ENCODE peak calls at places on chromosomes 16 and 17, in six cellular contexts. I, Z, U, D, A and C are unnamed samples.

GRCh38 chr16:12628526-12628925 is 175.2 kb downstream of the CPPED1 start:
- DNase-seq in A (no peak), Z (no peak), D (no peak), I (no peak), U (no peak), C (no peak)

GRCh38 chr16:24999088-24999670 is 16.0 kb downstream of the ARHGAP17 start:
- DNase-seq in I (no peak), Z (no peak), A (no peak), U (no peak), D (no peak), C (no peak)

GRCh38 chr17:47257651-47258339 is 4.2 kb downstream of the ITGB3 start:
- DNase-seq in A (no peak), I (no peak), D (no peak), U (no peak), Z (no peak), C (no peak)

GRCh38 chr16:3948378-3948995 is 68.0 kb upstream of the CREBBP start:
- DNase-seq in U (no peak), D (no peak), Z (no peak), A (no peak), I (no peak), C (no peak)

GRCh38 chr17:47188266-47188665 is 829 bp downstream of the CDC27 start:
- DNase-seq in U (no peak), D (no peak), I (peak), A (no peak), Z (no peak), C (no peak)

GRCh38 chr17:67713169-67713568 is 4.6 kb upstream of the NOL11 start:
- DNase-seq in I (no peak), Z (no peak), D (no peak), U (no peak), A (no peak), C (no peak)

GRCh38 chr16:5207001-5207523 is 109.5 kb upstream of the EEF2KMT start:
- DNase-seq in I (no peak), D (no peak), Z (no peak), A (no peak), U (no peak), C (no peak)

GRCh38 chr17:63555475-63556156 is 5.3 kb downstream of the DCAF7 start:
- DNase-seq in A (no peak), D (no peak), U (no peak), I (no peak), Z (no peak), C (no peak)

GRCh38 chr16:24896439-24896838 is 50.7 kb downstream of the SLC5A11 start:
- DNase-seq in U (no peak), D (no peak), A (no peak), Z (no peak), I (no peak), C (no peak)

GRCh38 chr16:83807710-83808572 is at the start of gene HSBP1:
- DNase-seq in D (peak), I (peak), U (peak), A (peak), Z (peak), C (peak)

GRCh38 chr16:81752225-81752875 is 26.7 kb upstream of the PLCG2 start:
- DNase-seq in I (no peak), D (no peak), Z (no peak), U (no peak), A (no peak), C (no peak)

GRCh38 chr17:82817947-82818346 is 21.9 kb downstream of the ZNF750 start:
- DNase-seq in Z (no peak), D (no peak), I (no peak), U (no peak), A (no peak), C (no peak)

GRCh38 chr16:66930189-66930588 is 4.0 kb downstream of the CIAO2B start:
- DNase-seq in A (no peak), Z (no peak), D (no peak), I (no peak), U (no peak), C (no peak)

GRCh38 chr17:11742891-11743290 is 144.6 kb downstream of the DNAH9 start:
- DNase-seq in I (peak), D (peak), U (no peak), A (no peak), Z (no peak), C (no peak)

GRCh38 chr17:7774037-7774659 is 56.6 kb downstream of the DNAH2 start:
- DNase-seq in D (no peak), Z (no peak), U (no peak), A (no peak), I (no peak), C (no peak)

GRCh38 chr17:50139950-50140885 is 10.3 kb upstream of the SAMD14 start:
- DNase-seq in U (no peak), Z (peak), A (no peak), D (no peak), I (peak), C (peak)

GRCh38 chr17:10844667-10845387 is 6.9 kb upstream of the PIRT start:
- DNase-seq in A (peak), Z (peak), D (peak), I (peak), U (peak), C (peak)

GRCh38 chr17:83067071-83067717 is 12.2 kb upstream of the METRNL start:
- DNase-seq in U (no peak), Z (peak), D (no peak), I (no peak), A (no peak), C (no peak)

GRCh38 chr17:64950871-64951270 is 31.6 kb upstream of the LRRC37A3 start:
- DNase-seq in Z (no peak), I (no peak), A (no peak), U (no peak), D (no peak), C (no peak)

GRCh38 chr16:17439580-17439979 is 31.2 kb downstream of the XYLT1 start:
- DNase-seq in U (no peak), A (no peak), Z (no peak), I (no peak), D (no peak), C (no peak)
- H3K27ac ChIP-seq in U (no peak), A (no peak), Z (no peak), I (no peak), D (no peak), C (no peak)

GRCh38 chr16:88941051-88941932 is 35.7 kb downstream of the CBFA2T3 start:
- DNase-seq in A (no peak), U (no peak), D (no peak), Z (no peak), I (no peak), C (no peak)

GRCh38 chr16:88938933-88939813 is 37.8 kb downstream of the CBFA2T3 start:
- DNase-seq in A (no peak), I (no peak), U (no peak), D (no peak), Z (no peak), C (no peak)

GRCh38 chr16:88938119-88938932 is 38.7 kb downstream of the CBFA2T3 start:
- DNase-seq in D (no peak), U (no peak), I (no peak), A (no peak), Z (no peak), C (no peak)

GRCh38 chr16:88940196-88941050 is 36.6 kb downstream of the CBFA2T3 start:
- DNase-seq in U (no peak), I (no peak), A (no peak), Z (no peak), D (no peak), C (no peak)

DNA sequence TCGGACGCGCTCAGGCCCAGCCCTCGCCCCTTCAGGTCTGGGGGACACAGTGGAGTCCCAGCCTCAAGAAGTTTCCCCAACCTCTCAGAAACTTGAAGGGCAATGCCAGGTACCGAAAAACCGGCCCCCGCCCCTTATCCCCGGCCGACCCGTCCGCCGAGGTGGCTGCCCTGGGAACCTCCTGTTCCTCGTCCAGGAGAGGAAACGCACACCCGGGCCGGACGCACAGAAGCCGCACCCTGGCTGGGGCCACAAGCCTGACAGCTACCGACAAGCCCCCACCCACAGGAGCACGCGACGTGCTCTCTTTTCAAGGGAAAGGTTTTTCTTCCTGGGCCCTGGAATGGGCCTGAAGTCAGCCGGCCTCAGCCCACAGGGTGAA is 37.2 kb downstream of the CBFA2T3 start:
- DNase-seq in U (no peak), D (no peak), A (no peak), I (no peak), Z (no peak), C (no peak)
- H3K27ac ChIP-seq in U (no peak), D (no peak), A (peak), I (no peak), Z (no peak), C (no peak)

GRCh38 chr17:70169707-70170597 is 620 bp downstream of the KCNJ2 start:
- DNase-seq in Z (no peak), A (no peak), D (no peak), I (no peak), U (no peak), C (no peak)
- H3K27ac ChIP-seq in Z (no peak), A (peak), D (no peak), I (no peak), U (no peak), C (no peak)

GRCh38 chr16:53757971-53758609 is 54.1 kb downstream of the FTO start:
- DNase-seq in D (no peak), I (no peak), Z (no peak), U (no peak), A (no peak), C (no peak)
- H3K27ac ChIP-seq in D (no peak), I (no peak), Z (no peak), U (no peak), A (no peak), C (no peak)